ENCODE peak calls at places on chromosomes 16 and 17, in ten cellular contexts. I, K, A, Y, U, Z, G, D, V and F are unnamed samples.

GRCh38 chr17:83055911-83056582 is 23.4 kb upstream of the METRNL start:
- DNase-seq in I (no peak), K (no peak), A (peak; percentile 94), Y (no peak), U (peak; percentile 1), Z (no peak), G (peak; percentile 83), D (no peak), V (peak; percentile 88), F (peak; percentile 74)

GRCh38 chr17:28645576-28645939 is 600 bp upstream of the BLTP2 start:
- DNase-seq in I (no peak), K (no peak), A (no peak), Y (no peak), U (no peak), Z (no peak), G (no peak), D (no peak), V (no peak), F (no peak)

GRCh38 chr17:66466933-66467367 is 164.5 kb downstream of the PRKCA start:
- DNase-seq in I (peak; percentile 25), K (peak; percentile 40), A (peak; percentile 99), Y (peak; percentile 62), U (no peak), Z (no peak), G (no peak), D (no peak), V (peak; percentile 86), F (peak; percentile 96)

GRCh38 chr17:5049314-5049819 is 14.1 kb upstream of the SLC52A1 start:
- DNase-seq in I (no peak), K (no peak), A (no peak), Y (no peak), U (no peak), Z (no peak), G (peak; percentile 68), D (no peak), V (no peak), F (no peak)

GRCh38 chr17:7697828-7698588 is 7.0 kb upstream of the EFNB3 start:
- DNase-seq in I (no peak), K (no peak), A (no peak), Y (no peak), U (no peak), Z (no peak), G (no peak), D (no peak), V (no peak), F (no peak)

GRCh38 chr16:68319185-68319908 is 8.5 kb downstream of the PRMT7 start:
- DNase-seq in I (no peak), K (no peak), A (no peak), Y (no peak), U (no peak), Z (no peak), G (no peak), D (no peak), V (no peak), F (no peak)

GRCh38 chr16:7313170-7313569 is 19.5 kb upstream of the RBFOX1 start:
- DNase-seq in I (no peak), K (peak; percentile 55), A (no peak), Y (no peak), U (peak; percentile 50), Z (no peak), G (no peak), D (no peak), V (no peak), F (no peak)

GRCh38 chr17:54898576-54898975 is 2.1 kb upstream of the TOM1L1 start:
- DNase-seq in I (no peak), K (no peak), A (peak; percentile 17), Y (no peak), U (no peak), Z (peak; percentile 12), G (no peak), D (no peak), V (no peak), F (no peak)

GRCh38 chr17:66826856-66827255 is 8.1 kb upstream of the CACNG5 start:
- DNase-seq in I (no peak), K (no peak), A (no peak), Y (no peak), U (no peak), Z (no peak), G (no peak), D (no peak), V (no peak), F (no peak)

GRCh38 chr17:10583834-10584233 is 34.4 kb upstream of the MYH2 start:
- DNase-seq in I (no peak), K (no peak), A (no peak), Y (no peak), U (no peak), Z (no peak), G (no peak), D (no peak), V (no peak), F (no peak)

GRCh38 chr16:20987049-20987448 is 86.5 kb downstream of the LYRM1 start:
- DNase-seq in I (no peak), K (no peak), A (no peak), Y (no peak), U (no peak), Z (no peak), G (no peak), D (no peak), V (no peak), F (no peak)

GRCh38 chr17:41446806-41447205 is 6.0 kb upstream of the KRT38 start:
- DNase-seq in I (no peak), K (no peak), A (peak; percentile 90), Y (no peak), U (no peak), Z (no peak), G (no peak), D (no peak), V (no peak), F (no peak)

GRCh38 chr17:48250949-48251348 is 143.4 kb downstream of the SNX11 start:
- DNase-seq in I (no peak), K (no peak), A (no peak), Y (no peak), U (no peak), Z (no peak), G (no peak), D (no peak), V (no peak), F (no peak)

GRCh38 chr16:59597269-59597668 is 863.2 kb upstream of the GOT2 start:
- DNase-seq in I (no peak), K (no peak), A (peak; percentile 68), Y (no peak), U (no peak), Z (no peak), G (no peak), D (no peak), V (no peak), F (no peak)

GRCh38 chr17:64074704-64075484 is 54.5 kb upstream of the ICAM2 start:
- DNase-seq in I (no peak), K (no peak), A (peak; percentile 82), Y (no peak), U (no peak), Z (no peak), G (peak; percentile 80), D (no peak), V (peak; percentile 31), F (peak; percentile 63)

GRCh38 chr16:47817048-47817447 is 338.7 kb downstream of the ABCC12 start:
- DNase-seq in I (no peak), K (no peak), A (no peak), Y (no peak), U (no peak), Z (no peak), G (no peak), D (no peak), V (no peak), F (no peak)

GRCh38 chr16:56611281-56611833 is 3.0 kb downstream of the MT2A start:
- DNase-seq in I (no peak), K (no peak), A (peak; percentile 64), Y (no peak), U (no peak), Z (no peak), G (peak; percentile 72), D (no peak), V (peak; percentile 55), F (no peak)

GRCh38 chr17:17416007-17416399 is 60.8 kb upstream of the MED9 start:
- DNase-seq in I (peak; percentile 49), K (peak; percentile 84), A (peak; percentile 84), Y (no peak), U (peak; percentile 47), Z (peak; percentile 39), G (no peak), D (no peak), V (peak; percentile 76), F (no peak)

GRCh38 chr16:14539156-14539555 is 90.9 kb downstream of the PARN start:
- DNase-seq in I (no peak), K (no peak), A (no peak), Y (no peak), U (peak; percentile 43), Z (no peak), G (no peak), D (no peak), V (no peak), F (no peak)

GRCh38 chr16:78368121-78369102 is 269.0 kb downstream of the WWOX start:
- DNase-seq in I (no peak), K (no peak), A (no peak), Y (no peak), U (no peak), Z (no peak), G (no peak), D (no peak), V (no peak), F (no peak)

GRCh38 chr17:48259710-48260291 is 152.2 kb downstream of the SNX11 start:
- DNase-seq in I (no peak), K (peak; percentile 29), A (peak; percentile 15), Y (no peak), U (peak; percentile 38), Z (no peak), G (no peak), D (no peak), V (no peak), F (no peak)

GRCh38 chr17:801660-802059 is 19.5 kb downstream of the MRM3 start:
- DNase-seq in I (no peak), K (no peak), A (peak; percentile 34), Y (no peak), U (no peak), Z (no peak), G (no peak), D (no peak), V (no peak), F (no peak)

GRCh38 chr16:88303890-88304819 is 78.6 kb upstream of the ZNF469 start:
- DNase-seq in I (no peak), K (peak; percentile 35), A (peak; percentile 99), Y (peak; percentile 38), U (no peak), Z (no peak), G (peak; percentile 86), D (peak; percentile 54), V (peak; percentile 92), F (no peak)

GRCh38 chr17:42329025-42329976 is 41.0 kb downstream of the STAT5A start:
- DNase-seq in I (no peak), K (no peak), A (peak; percentile 86), Y (no peak), U (peak; percentile 90), Z (no peak), G (no peak), D (no peak), V (peak; percentile 52), F (no peak)

GRCh38 chr16:22141746-22142145 is 20.6 kb upstream of the SDR42E2 start:
- DNase-seq in I (no peak), K (peak; percentile 50), A (peak; percentile 36), Y (no peak), U (peak; percentile 59), Z (no peak), G (no peak), D (no peak), V (peak; percentile 59), F (no peak)

GRCh38 chr16:4690946-4691665 is 2.3 kb upstream of the NUDT16L1 start:
- DNase-seq in I (no peak), K (no peak), A (no peak), Y (no peak), U (no peak), Z (no peak), G (peak; percentile 58), D (peak; percentile 49), V (no peak), F (no peak)

GRCh38 chr16:67404740-67405226 is 11.5 kb upstream of the TPPP3 start:
- DNase-seq in I (no peak), K (no peak), A (no peak), Y (no peak), U (no peak), Z (no peak), G (peak; percentile 76), D (no peak), V (no peak), F (no peak)

GRCh38 chr17:14752007-14752406 is 451.1 kb downstream of the HS3ST3B1 start:
- DNase-seq in I (no peak), K (no peak), A (peak; percentile 38), Y (no peak), U (no peak), Z (no peak), G (no peak), D (no peak), V (no peak), F (no peak)